ENCODE peak calls at places on chromosomes 16 and 17, in five cellular contexts. W is fibroblast of pulmonary artery, C is right atrium auricular region, L is neural progenitor cell, X is cardiac fibroblast. P is an unnamed sample.

GRCh38 chr17:76659928-76660614 is 16.5 kb upstream of the ST6GALNAC1 start:
- DNase-seq in X (peak), L (no peak), W (peak), C (no peak), P (peak)

GRCh38 chr17:10088444-10088843 is 110.0 kb downstream of the GAS7 start:
- DNase-seq in W (no peak), X (no peak), L (no peak), C (no peak), P (no peak)

GRCh38 chr17:74454197-74455024 is 12.0 kb upstream of the CD300A start:
- DNase-seq in L (peak), C (peak), X (peak), W (peak), P (peak)

GRCh38 chr16:88405325-88406060 is 22.7 kb downstream of the ZNF469 start:
- DNase-seq in X (peak), L (no peak), W (peak), C (no peak), P (no peak)

GRCh38 chr17:14515015-14515414 is 214.1 kb downstream of the HS3ST3B1 start:
- DNase-seq in X (no peak), C (no peak), W (no peak), L (no peak), P (no peak)

GRCh38 chr17:17935321-17936271 is 36.6 kb downstream of the TOM1L2 start:
- DNase-seq in X (peak), C (peak), W (peak), L (no peak), P (peak)

GRCh38 chr17:63156986-63157385 is 191.0 kb downstream of the TANC2 start:
- DNase-seq in W (no peak), C (no peak), X (no peak), L (no peak), P (no peak)

GRCh38 chr17:951388-952132 is 28.0 kb downstream of the NXN start:
- DNase-seq in L (peak), C (no peak), X (peak), W (peak), P (peak)

GRCh38 chr16:15487336-15488284 is 53.2 kb downstream of the BMERB1 start:
- DNase-seq in W (no peak), X (no peak), L (no peak), C (no peak), P (no peak)

GRCh38 chr16:76483510-76483909 is 206.3 kb downstream of the CNTNAP4 start:
- DNase-seq in X (no peak), L (no peak), W (no peak), C (no peak), P (no peak)

GRCh38 chr17:35555695-35556094 is 4.9 kb downstream of the SLFN14 start:
- DNase-seq in C (no peak), X (peak), L (no peak), W (no peak), P (no peak)

GRCh38 chr17:48998557-48999440 is 1.6 kb downstream of the IGF2BP1 start:
- DNase-seq in W (no peak), L (peak), X (peak), C (no peak), P (no peak)

GRCh38 chr17:43648916-43649315 is 12.8 kb downstream of the MEOX1 start:
- DNase-seq in C (no peak), X (no peak), W (no peak), L (no peak), P (no peak)

GRCh38 chr17:43644081-43644480 is 17.6 kb downstream of the MEOX1 start:
- DNase-seq in X (no peak), L (no peak), C (no peak), W (no peak), P (peak)

GRCh38 chr17:43645450-43645764 is 16.3 kb downstream of the MEOX1 start:
- DNase-seq in W (no peak), X (no peak), C (no peak), L (no peak), P (no peak)

GRCh38 chr17:43641416-43641815 is 20.3 kb downstream of the MEOX1 start:
- DNase-seq in X (peak), L (no peak), C (no peak), W (peak), P (no peak)

DNA sequence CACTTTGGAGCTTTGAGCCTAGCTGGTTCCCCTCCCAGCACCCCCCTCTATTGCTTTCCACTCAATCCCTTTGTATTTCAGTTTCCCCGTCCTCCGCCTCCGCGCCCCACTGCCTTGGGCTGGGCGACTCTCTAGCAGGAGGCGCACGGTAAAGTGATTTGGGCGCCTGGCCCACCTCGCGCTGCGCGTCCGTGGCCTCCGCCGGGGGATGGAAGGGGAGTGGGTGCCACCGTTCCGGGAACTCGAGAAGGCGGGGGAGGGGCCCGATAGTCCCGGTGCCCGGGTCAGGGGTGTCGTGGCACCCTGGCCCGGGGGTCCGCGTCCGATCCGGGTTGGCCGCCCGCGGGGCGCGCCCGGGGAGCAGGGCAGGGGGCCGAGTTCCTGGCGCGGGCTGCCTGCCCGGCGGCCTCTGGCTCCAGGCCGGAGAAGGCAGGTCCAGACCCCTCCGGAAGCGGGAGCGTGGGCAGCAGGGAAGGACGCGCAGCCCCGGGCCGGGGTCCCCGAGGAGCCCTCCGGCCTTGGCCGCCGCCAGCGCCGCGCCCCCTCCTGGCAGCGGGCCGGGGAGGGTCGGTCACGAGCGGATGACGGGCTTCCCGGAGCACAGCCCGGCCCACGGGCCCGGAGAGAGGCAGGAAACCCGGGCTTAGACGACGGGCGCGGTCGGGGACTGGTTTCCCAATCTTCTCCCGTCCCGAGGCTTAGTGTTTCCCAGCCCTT is 15.8 kb downstream of the MEOX1 start:
- DNase-seq in W (peak), L (peak), X (peak), C (peak), P (peak)
- H3K4me3 ChIP-seq in W (peak), L (peak), X (no peak), C (peak), P (peak)

DNA sequence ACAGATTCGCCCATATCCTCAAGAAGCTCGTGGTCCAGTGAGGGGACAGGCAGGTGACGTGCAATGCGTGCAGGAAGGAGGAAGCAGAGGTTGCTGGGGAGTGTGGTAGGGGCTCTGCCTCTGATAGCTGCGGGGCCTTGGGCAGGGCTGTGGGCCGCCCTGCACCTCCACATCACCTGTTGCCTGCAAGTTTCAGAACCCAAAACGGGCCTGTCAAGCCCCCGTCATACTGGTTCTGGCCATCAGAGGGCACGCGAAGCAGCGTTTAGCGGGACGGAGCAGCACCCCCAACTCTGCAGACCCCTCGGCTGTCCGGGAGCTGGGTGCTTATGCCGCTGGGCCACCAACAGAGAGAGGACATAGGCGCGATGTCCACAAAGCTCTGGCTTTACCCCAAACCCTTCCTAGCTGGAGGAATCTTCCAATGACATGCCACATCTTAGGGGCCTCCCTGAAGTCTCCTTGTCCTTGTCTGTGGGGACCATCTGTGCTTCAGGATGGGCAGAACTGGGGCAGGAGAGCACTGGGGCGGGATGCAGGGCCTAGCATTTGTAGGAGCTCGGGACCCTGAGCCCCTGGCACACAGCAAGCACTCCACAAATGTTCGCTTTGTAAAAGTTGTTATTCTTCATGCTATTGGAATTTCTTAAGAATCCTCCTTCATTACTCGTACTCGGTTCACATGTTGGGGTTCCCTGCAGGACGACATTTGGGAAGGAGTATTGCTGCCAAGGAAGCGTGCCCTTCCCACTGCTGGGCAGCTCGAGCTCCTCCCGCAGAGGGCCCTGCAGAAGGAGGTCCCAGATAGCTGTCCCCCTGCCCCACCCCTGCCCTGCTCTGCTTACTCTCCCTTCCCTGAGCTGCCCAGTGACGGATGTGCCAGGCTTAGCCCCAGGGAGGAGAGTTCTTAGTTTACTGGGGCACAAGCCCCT is 64.3 kb downstream of the CNGB1 start:
- DNase-seq in C (no peak), L (peak), X (peak), W (peak), P (no peak)
- TF ChIP-seq CTCF in C (peak), L (peak), X (peak), W (peak), P (peak)

GRCh38 chr16:57191056-57191536 is 5.0 kb downstream of the RSPRY1 start:
- DNase-seq in L (no peak), X (no peak), W (peak), C (no peak), P (peak)

GRCh38 chr16:57186630-57187507 is 740 bp downstream of the RSPRY1 start:
- DNase-seq in L (peak), W (no peak), C (no peak), X (no peak), P (peak)

GRCh38 chr16:57190136-57190535 is 4.0 kb downstream of the RSPRY1 start:
- DNase-seq in C (no peak), L (no peak), W (no peak), X (no peak), P (no peak)

GRCh38 chr16:57187508-57187854 is 1.4 kb downstream of the RSPRY1 start:
- DNase-seq in L (no peak), X (no peak), W (no peak), C (no peak), P (no peak)

GRCh38 chr16:57188711-57189002 is 2.5 kb downstream of the RSPRY1 start:
- DNase-seq in C (no peak), W (no peak), X (no peak), L (no peak), P (no peak)
- H3K4me3 ChIP-seq in C (no peak), W (no peak), X (no peak), L (no peak), P (no peak)

DNA sequence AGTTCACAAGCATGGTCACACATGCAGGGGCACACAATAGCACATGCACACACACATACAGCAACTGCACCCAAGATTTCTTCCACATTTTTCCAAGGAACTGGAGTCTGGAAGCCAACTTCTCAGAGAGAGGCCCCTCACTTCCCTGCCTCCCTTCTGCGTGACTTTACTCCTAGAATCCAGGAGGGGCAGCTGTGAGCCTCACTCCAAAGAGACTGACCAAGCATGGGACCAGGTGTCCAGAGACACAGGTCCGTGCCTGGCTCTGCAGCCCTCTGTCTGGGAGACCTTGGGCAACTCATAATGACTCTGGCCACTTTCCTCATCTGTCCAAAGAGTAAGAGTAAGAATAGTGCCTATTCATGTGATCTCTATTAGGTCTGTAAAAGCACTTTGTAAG is 104.7 kb upstream of the TMEM132E start:
- DNase-seq in W (no peak), X (no peak), L (peak), C (no peak), P (no peak)
- TF ChIP-seq CTCF in W (no peak), X (no peak), L (peak), C (no peak), P (no peak)